ENCODE peak calls at places on chromosomes 3 and 15, in seven cellular contexts. M, A, I, K, G, Y and H are unnamed samples.
A peak's percentile ranks its signal among the peaks of the same experiment; 100 is the strongest.

GRCh38 chr3:177452487-177452886 is 255.2 kb upstream of the TBL1XR1 start:
- DNase-seq in M (no peak), Y (peak; percentile 80), G (no peak), K (peak; percentile 78), A (no peak), I (no peak), H (no peak)

GRCh38 chr15:59594493-59594942 is 17.1 kb upstream of the GCNT3 start:
- DNase-seq in K (peak; percentile 33), M (peak; percentile 48), A (no peak), G (no peak), I (no peak), Y (no peak), H (no peak)

GRCh38 chr3:15040844-15041243 is 24.3 kb downstream of the MRPS25 start:
- DNase-seq in G (no peak), Y (no peak), A (no peak), I (no peak), M (no peak), K (no peak), H (no peak)

GRCh38 chr3:38996193-38996592 is 55.6 kb downstream of the SCN11A start:
- DNase-seq in K (no peak), A (no peak), M (no peak), G (no peak), Y (no peak), I (no peak), H (no peak)

GRCh38 chr3:152737021-152737908 is 97.7 kb upstream of the P2RY1 start:
- DNase-seq in I (peak; percentile 4), K (peak; percentile 76), M (no peak), A (no peak), Y (no peak), G (no peak), H (no peak)

GRCh38 chr3:138945646-138946553 is 1.0 kb downstream of the FOXL2 start:
- DNase-seq in Y (peak; percentile 45), I (peak; percentile 56), G (no peak), K (peak; percentile 28), M (peak; percentile 55), A (peak; percentile 35), H (no peak)

GRCh38 chr15:69116391-69116790 is 44.0 kb upstream of the GLCE start:
- DNase-seq in M (no peak), I (no peak), Y (no peak), A (no peak), G (no peak), K (no peak), H (no peak)

GRCh38 chr3:144380832-144381231 is 409.2 kb downstream of the DIPK2A start:
- DNase-seq in I (no peak), M (no peak), K (no peak), Y (no peak), A (no peak), G (no peak), H (no peak)

GRCh38 chr3:127990051-127990450 is 62.2 kb upstream of the SEC61A1 start:
- DNase-seq in G (no peak), M (no peak), I (no peak), A (no peak), Y (no peak), K (no peak), H (no peak)

GRCh38 chr3:75015280-75015679 is 400.8 kb upstream of the CNTN3 start:
- DNase-seq in I (no peak), A (no peak), G (no peak), M (no peak), K (no peak), Y (no peak), H (no peak)

GRCh38 chr15:29792426-29793159 is 29.7 kb downstream of the TJP1 start:
- DNase-seq in G (no peak), M (no peak), A (no peak), I (no peak), Y (no peak), K (no peak), H (no peak)

GRCh38 chr15:64430000-64430735 is 30.2 kb upstream of the ZNF609 start:
- DNase-seq in A (peak; percentile 54), M (no peak), G (peak; percentile 80), K (peak; percentile 84), I (peak; percentile 18), Y (peak; percentile 74), H (no peak)

GRCh38 chr3:13023251-13024055 is 49.8 kb downstream of the IQSEC1 start:
- DNase-seq in A (no peak), G (no peak), K (no peak), Y (no peak), M (no peak), I (no peak), H (peak; percentile 31)

GRCh38 chr3:13715167-13715954 is 164.5 kb downstream of the WNT7A start:
- DNase-seq in A (no peak), G (no peak), K (no peak), I (no peak), Y (no peak), M (no peak), H (no peak)

GRCh38 chr3:189824629-189825312 is 193.6 kb downstream of the TP63 start:
- DNase-seq in K (peak; percentile 86), Y (peak; percentile 59), I (no peak), G (no peak), A (no peak), M (no peak), H (no peak)

GRCh38 chr15:36798789-36799188 is 219.4 kb downstream of the CDIN1 start:
- DNase-seq in M (no peak), I (no peak), A (no peak), Y (no peak), K (peak; percentile 5), G (no peak), H (no peak)

GRCh38 chr3:131794766-131795381 is 239.9 kb downstream of the CPNE4 start:
- DNase-seq in I (peak; percentile 40), M (peak; percentile 3), A (peak; percentile 66), K (peak; percentile 67), G (peak; percentile 41), Y (peak; percentile 60), H (no peak)

GRCh38 chr15:51126842-51127241 is 32.1 kb upstream of the TNFAIP8L3 start:
- DNase-seq in A (no peak), K (no peak), M (no peak), Y (no peak), I (no peak), G (no peak), H (no peak)